ENCODE peak calls at places on chromosomes 7 and 10, in five cellular contexts. J is SK-N-SH, L is K562, M is GM12878, V is HepG2. X is an unnamed sample.

GRCh38 chr10:61438141-61438984 is 14.8 kb downstream of the TMEM26 start:
- DNase-seq in J (no peak), L (no peak), M (no peak), V (no peak), X (no peak)

GRCh38 chr7:8277394-8277982 is 15.5 kb upstream of the ICA1 start:
- DNase-seq in J (no peak), L (no peak), M (no peak), V (peak), X (no peak)

GRCh38 chr10:91598211-91598981 is 34.5 kb downstream of the PPP1R3C start:
- DNase-seq in J (no peak), L (no peak), M (no peak), V (no peak), X (no peak)

GRCh38 chr7:51255050-51255449 is 61.6 kb downstream of the COBL start:
- DNase-seq in J (no peak), L (no peak), M (no peak), V (no peak), X (no peak)

GRCh38 chr7:149456770-149457421 is 4.0 kb downstream of the ZNF777 start:
- DNase-seq in J (no peak), L (no peak), M (no peak), V (no peak), X (no peak)

GRCh38 chr7:1121476-1121875 is 33.6 kb downstream of the GPER1 start:
- DNase-seq in J (no peak), L (no peak), M (no peak), V (no peak), X (no peak)

GRCh38 chr10:131921191-131921590 is 20.4 kb downstream of the PPP2R2D start:
- DNase-seq in J (no peak), L (no peak), M (no peak), V (no peak), X (no peak)

GRCh38 chr7:48102530-48102929 is 13.5 kb downstream of the UPP1 start:
- DNase-seq in J (no peak), L (no peak), M (no peak), V (no peak), X (no peak)

GRCh38 chr7:14855033-14855794 is 47.3 kb downstream of the DGKB start:
- DNase-seq in J (no peak), L (no peak), M (no peak), V (no peak), X (no peak)

GRCh38 chr7:141397236-141398163 is 153.7 kb upstream of the AGK start:
- DNase-seq in J (no peak), L (no peak), M (no peak), V (no peak), X (no peak)

GRCh38 chr10:132113766-132114365 is 48.1 kb downstream of the JAKMIP3 start:
- DNase-seq in J (no peak), L (no peak), M (no peak), V (no peak), X (no peak)

GRCh38 chr7:148527717-148528168 is 62.8 kb upstream of the C7orf33 start:
- DNase-seq in J (peak), L (peak), M (peak), V (peak), X (peak)

GRCh38 chr10:82874671-82875070 is 999.7 kb downstream of the NRG3 start:
- DNase-seq in J (no peak), L (no peak), M (no peak), V (no peak), X (no peak)

GRCh38 chr7:141748401-141748800 is 10.2 kb downstream of the SSBP1 start:
- DNase-seq in J (no peak), L (no peak), M (no peak), V (no peak), X (no peak)

GRCh38 chr10:4033341-4033896 is 248.4 kb upstream of the KLF6 start:
- DNase-seq in J (no peak), L (no peak), M (peak), V (no peak), X (no peak)

GRCh38 chr10:120789292-120789691 is 61.9 kb upstream of the WDR11 start:
- DNase-seq in J (no peak), L (no peak), M (no peak), V (no peak), X (no peak)

GRCh38 chr7:133021196-133021595 is 60.7 kb downstream of the CHCHD3 start:
- DNase-seq in J (no peak), L (no peak), M (no peak), V (no peak), X (no peak)

GRCh38 chr7:23055582-23056178 is 41.8 kb upstream of the HYCC1 start:
- DNase-seq in J (peak), L (peak), M (peak), V (peak), X (peak)

GRCh38 chr7:158016171-158017087 is 571.2 kb downstream of the PTPRN2 start:
- DNase-seq in J (peak), L (no peak), M (no peak), V (no peak), X (no peak)

GRCh38 chr7:101589052-101589451 is 40.0 kb downstream of the MYL10 start:
- DNase-seq in J (no peak), L (no peak), M (no peak), V (no peak), X (no peak)

GRCh38 chr7:2996141-2996540 is 47.5 kb downstream of the CARD11 start:
- DNase-seq in J (no peak), L (no peak), M (no peak), V (no peak), X (no peak)

GRCh38 chr10:103630156-103630555 is 136.7 kb downstream of the NEURL1 start:
- DNase-seq in J (no peak), L (no peak), M (no peak), V (no peak), X (no peak)

GRCh38 chr7:138064856-138065357 is 11.4 kb upstream of the AKR1D1 start:
- DNase-seq in J (no peak), L (no peak), M (no peak), V (peak), X (no peak)

GRCh38 chr7:42107484-42107883 is 129.5 kb downstream of the GLI3 start:
- DNase-seq in J (no peak), L (no peak), M (no peak), V (no peak), X (no peak)

GRCh38 chr10:14016011-14016536 is 314.6 kb downstream of the FRMD4A start:
- DNase-seq in J (no peak), L (no peak), M (no peak), V (no peak), X (peak)

GRCh38 chr7:100485514-100485913 is 1.8 kb downstream of the NYAP1 start:
- DNase-seq in J (peak), L (peak), M (no peak), V (no peak), X (no peak)

GRCh38 chr7:6416516-6417145 is 31.1 kb downstream of the DAGLB start:
- DNase-seq in J (peak), L (peak), M (no peak), V (peak), X (no peak)

GRCh38 chr10:94343159-94343558 is 19.6 kb downstream of the NOC3L start:
- DNase-seq in J (no peak), L (no peak), M (no peak), V (no peak), X (no peak)
- TF ChIP-seq REST in J (no peak), L (no peak), M (no peak), V (no peak), X (no peak)

DNA sequence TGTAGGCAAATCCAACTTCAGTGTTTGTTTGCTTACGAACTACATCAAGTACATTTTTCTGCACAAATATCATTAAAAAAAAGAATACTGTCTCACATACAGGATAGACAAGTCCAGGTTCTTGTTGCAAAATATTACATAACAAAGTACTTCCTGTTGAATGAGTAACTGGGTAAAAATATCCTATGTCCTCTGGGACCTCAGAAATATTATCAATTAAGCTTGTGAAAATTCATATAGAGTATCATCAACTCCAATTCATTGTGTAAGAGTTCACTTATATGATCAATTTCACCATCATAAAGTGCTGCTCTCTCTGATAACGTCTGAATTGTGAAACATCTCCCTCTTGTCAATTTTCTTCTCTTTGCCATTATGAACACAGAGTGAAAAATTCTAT is 22.6 kb downstream of the HERC4 start:
- DNase-seq in J (no peak), L (no peak), M (no peak), V (no peak), X (peak)
- TF ChIP-seq GABPA in J (no peak), L (no peak), M (no peak), V (no peak), X (no peak)

DNA sequence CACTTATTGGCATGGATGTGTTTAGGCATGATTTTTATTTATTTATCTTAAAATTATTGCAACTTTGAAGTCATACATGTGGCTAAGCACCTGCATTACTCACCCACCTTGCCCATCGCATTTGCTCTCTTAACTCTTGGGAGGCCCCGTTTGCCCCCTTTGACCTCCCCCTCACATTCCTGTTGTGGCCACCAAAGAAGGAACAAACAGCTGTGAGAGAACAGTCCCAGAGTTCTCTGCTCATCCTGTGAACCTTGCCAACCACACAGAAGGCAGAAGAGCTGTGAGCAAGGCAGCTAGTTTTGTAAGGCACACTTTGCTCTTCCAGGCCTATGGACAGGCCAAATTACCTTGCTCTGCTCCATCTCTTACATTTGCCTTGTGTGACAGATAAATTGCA is 23.6 kb upstream of the FGL2 start:
- DNase-seq in J (no peak), L (no peak), M (no peak), V (peak), X (peak)
- TF ChIP-seq REST in J (no peak), L (no peak), M (no peak), V (no peak), X (no peak)

GRCh38 chr7:47040795-47041194 is 541.1 kb downstream of the TNS3 start:
- DNase-seq in J (no peak), L (no peak), M (no peak), V (no peak), X (no peak)
- TF ChIP-seq GABPA in J (no peak), L (no peak), M (no peak), V (no peak), X (no peak)

GRCh38 chr7:35714862-35715261 is 19.9 kb upstream of the HERPUD2 start:
- DNase-seq in J (no peak), L (no peak), M (no peak), V (no peak), X (no peak)
- TF ChIP-seq REST in J (no peak), L (no peak), M (no peak), V (no peak), X (no peak)

DNA sequence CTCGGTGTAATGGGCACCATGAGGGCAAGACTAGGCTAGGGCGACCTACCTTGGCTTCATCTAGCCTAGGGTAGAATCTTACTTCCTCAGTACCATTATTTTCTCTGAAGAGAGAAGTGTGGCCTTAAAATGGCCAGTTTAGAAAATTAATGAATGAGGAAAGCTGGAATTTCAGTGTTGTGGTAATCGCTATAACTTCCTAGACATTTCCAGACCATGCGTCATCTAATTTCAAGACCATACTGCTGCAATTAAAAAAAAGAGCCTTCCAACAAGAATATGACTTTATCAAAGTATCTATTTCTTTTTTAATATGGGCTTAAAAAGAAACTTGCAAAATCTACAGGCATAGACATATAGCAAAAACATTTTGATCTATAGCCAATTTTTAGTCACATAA is 68.5 kb downstream of the CPVL start:
- DNase-seq in J (no peak), L (no peak), M (no peak), V (no peak), X (no peak)
- TF ChIP-seq GABPA in J (no peak), L (no peak), M (no peak), V (no peak), X (no peak)

DNA sequence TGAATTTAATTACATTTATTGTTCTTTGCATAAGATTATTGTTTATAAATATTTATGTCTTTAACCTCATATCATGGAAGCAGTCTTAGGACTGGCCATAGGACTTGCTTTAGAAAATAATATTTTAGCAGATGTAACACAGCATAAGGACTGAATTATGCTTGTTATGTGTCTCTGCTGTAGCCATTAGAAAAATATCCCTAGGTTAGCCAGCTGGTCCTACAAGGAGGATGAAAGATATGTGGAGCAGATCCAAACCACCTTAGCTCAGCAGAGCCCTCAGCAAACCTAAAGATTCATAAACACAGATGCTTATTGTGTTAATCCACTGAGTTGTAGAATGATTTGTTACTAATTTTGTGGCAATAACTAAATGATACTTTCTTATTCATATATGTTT is 166.0 kb upstream of the COL1A2 start:
- DNase-seq in J (peak), L (no peak), M (no peak), V (no peak), X (no peak)
- TF ChIP-seq REST in J (no peak), L (no peak), M (no peak), V (no peak), X (no peak)

GRCh38 chr7:13827716-13828115 is 161.8 kb downstream of the ETV1 start:
- DNase-seq in J (no peak), L (no peak), M (no peak), V (no peak), X (no peak)

GRCh38 chr7:13829914-13830603 is 159.4 kb downstream of the ETV1 start:
- DNase-seq in J (no peak), L (no peak), M (no peak), V (no peak), X (no peak)

GRCh38 chr7:13829231-13829630 is 160.2 kb downstream of the ETV1 start:
- DNase-seq in J (no peak), L (no peak), M (no peak), V (no peak), X (no peak)

GRCh38 chr7:13830604-13830915 is 158.9 kb downstream of the ETV1 start:
- DNase-seq in J (no peak), L (no peak), M (no peak), V (no peak), X (no peak)

DNA sequence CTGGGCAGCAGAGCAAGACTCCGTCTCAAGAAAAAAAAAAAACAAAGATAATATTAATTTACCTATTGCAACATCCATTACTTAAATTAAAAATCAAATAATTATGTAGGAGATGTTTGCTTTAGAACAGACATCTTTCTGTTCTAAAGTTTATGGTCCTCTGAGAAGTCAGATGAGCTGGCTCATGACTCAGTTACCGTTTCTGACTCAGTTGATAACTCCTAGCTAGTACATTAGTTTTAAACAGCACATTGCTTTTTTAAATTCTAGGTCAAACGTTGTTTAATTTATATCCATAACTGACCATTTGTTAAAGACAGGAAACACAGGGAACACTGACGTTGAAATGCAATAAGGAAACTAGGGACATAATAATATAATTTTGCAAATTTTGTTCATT is 162.7 kb downstream of the ETV1 start:
- DNase-seq in J (no peak), L (no peak), M (no peak), V (no peak), X (no peak)
- TF ChIP-seq GABPA in J (no peak), L (no peak), M (no peak), V (no peak), X (no peak)